ENCODE peak calls at places on chromosomes 1 and 21, in seven cellular contexts. One of them, this sample, is unnamed.

GRCh38 chr1:94922756-94923465 is 4.0 kb downstream of the CNN3 start:
- DNase-seq in osteocyte: no peak
- DNase-seq in GM23338: no peak
- DNase-seq in AG04449: peak; percentile 70
- DNase-seq in nephron progenitor cell: no peak
- DNase-seq in upper lobe of right lung: no peak
- DNase-seq in B cell: no peak
- DNase-seq in this sample: no peak

GRCh38 chr1:247352175-247352574 is 20.5 kb upstream of the ZNF496 start:
- DNase-seq in B cell: no peak
- DNase-seq in upper lobe of right lung: no peak
- DNase-seq in AG04449: no peak
- DNase-seq in GM23338: no peak
- DNase-seq in osteocyte: no peak
- DNase-seq in nephron progenitor cell: no peak
- DNase-seq in this sample: no peak

GRCh38 chr1:208170252-208170651 is 73.9 kb downstream of the PLXNA2 start:
- DNase-seq in AG04449: no peak
- DNase-seq in upper lobe of right lung: peak; percentile 73
- DNase-seq in nephron progenitor cell: no peak
- DNase-seq in B cell: no peak
- DNase-seq in GM23338: no peak
- DNase-seq in osteocyte: peak; percentile 94
- DNase-seq in this sample: no peak

GRCh38 chr1:64686828-64687724 is 57.8 kb upstream of the RAVER2 start:
- DNase-seq in GM23338: peak; percentile 71
- DNase-seq in upper lobe of right lung: no peak
- DNase-seq in AG04449: peak; percentile 16
- DNase-seq in B cell: peak; percentile 57
- DNase-seq in osteocyte: no peak
- DNase-seq in nephron progenitor cell: peak; percentile 18
- DNase-seq in this sample: no peak

GRCh38 chr1:233730809-233731208 is 116.9 kb downstream of the KCNK1 start:
- DNase-seq in GM23338: peak; percentile 83
- DNase-seq in osteocyte: no peak
- DNase-seq in upper lobe of right lung: no peak
- DNase-seq in AG04449: no peak
- DNase-seq in B cell: no peak
- DNase-seq in nephron progenitor cell: peak; percentile 12
- DNase-seq in this sample: no peak

GRCh38 chr1:181159451-181160151 is 71.1 kb downstream of the IER5 start:
- DNase-seq in GM23338: no peak
- DNase-seq in osteocyte: no peak
- DNase-seq in nephron progenitor cell: no peak
- DNase-seq in AG04449: no peak
- DNase-seq in B cell: no peak
- DNase-seq in upper lobe of right lung: no peak
- DNase-seq in this sample: no peak

GRCh38 chr1:180444522-180444921 is 57.9 kb downstream of the ACBD6 start:
- DNase-seq in nephron progenitor cell: no peak
- DNase-seq in GM23338: no peak
- DNase-seq in B cell: no peak
- DNase-seq in upper lobe of right lung: no peak
- DNase-seq in osteocyte: no peak
- DNase-seq in AG04449: no peak
- DNase-seq in this sample: no peak

GRCh38 chr1:196078691-196079090 is 529.5 kb downstream of the KCNT2 start:
- DNase-seq in GM23338: no peak
- DNase-seq in nephron progenitor cell: no peak
- DNase-seq in upper lobe of right lung: no peak
- DNase-seq in B cell: no peak
- DNase-seq in osteocyte: no peak
- DNase-seq in AG04449: no peak
- DNase-seq in this sample: no peak

GRCh38 chr1:33363470-33363861 is 42.6 kb upstream of the A3GALT2 start:
- DNase-seq in osteocyte: no peak
- DNase-seq in upper lobe of right lung: no peak
- DNase-seq in GM23338: no peak
- DNase-seq in B cell: no peak
- DNase-seq in AG04449: no peak
- DNase-seq in nephron progenitor cell: no peak
- DNase-seq in this sample: no peak

GRCh38 chr21:26532208-26532607 is 40.9 kb downstream of the CYYR1 start:
- DNase-seq in upper lobe of right lung: no peak
- DNase-seq in GM23338: no peak
- DNase-seq in AG04449: no peak
- DNase-seq in nephron progenitor cell: no peak
- DNase-seq in B cell: no peak
- DNase-seq in osteocyte: no peak
- DNase-seq in this sample: no peak

GRCh38 chr1:202230939-202231645 is 37.5 kb downstream of the LGR6 start:
- DNase-seq in GM23338: no peak
- DNase-seq in upper lobe of right lung: no peak
- DNase-seq in osteocyte: no peak
- DNase-seq in B cell: no peak
- DNase-seq in AG04449: no peak
- DNase-seq in nephron progenitor cell: no peak
- DNase-seq in this sample: no peak

GRCh38 chr1:33742663-33743062 is 121.2 kb upstream of the HMGB4 start:
- DNase-seq in nephron progenitor cell: no peak
- DNase-seq in upper lobe of right lung: no peak
- DNase-seq in AG04449: no peak
- DNase-seq in osteocyte: peak; percentile 11
- DNase-seq in GM23338: no peak
- DNase-seq in B cell: no peak
- DNase-seq in this sample: no peak

GRCh38 chr1:50936321-50936720 is 23.7 kb downstream of the FAF1 start:
- DNase-seq in AG04449: no peak
- DNase-seq in B cell: no peak
- DNase-seq in osteocyte: no peak
- DNase-seq in GM23338: no peak
- DNase-seq in upper lobe of right lung: no peak
- DNase-seq in nephron progenitor cell: no peak
- DNase-seq in this sample: no peak

GRCh38 chr1:88763649-88764406 is 79.8 kb downstream of the PKN2 start:
- DNase-seq in GM23338: no peak
- DNase-seq in osteocyte: no peak
- DNase-seq in AG04449: peak; percentile 45
- DNase-seq in B cell: no peak
- DNase-seq in nephron progenitor cell: no peak
- DNase-seq in upper lobe of right lung: no peak
- DNase-seq in this sample: no peak

GRCh38 chr1:21901473-21901847 is 35.6 kb downstream of the HSPG2 start:
- DNase-seq in upper lobe of right lung: no peak
- DNase-seq in nephron progenitor cell: no peak
- DNase-seq in osteocyte: no peak
- DNase-seq in GM23338: no peak
- DNase-seq in AG04449: no peak
- DNase-seq in B cell: no peak
- DNase-seq in this sample: no peak

GRCh38 chr1:184930645-184931044 is 43.7 kb downstream of the NIBAN1 start:
- DNase-seq in GM23338: no peak
- DNase-seq in B cell: no peak
- DNase-seq in upper lobe of right lung: no peak
- DNase-seq in AG04449: no peak
- DNase-seq in osteocyte: no peak
- DNase-seq in nephron progenitor cell: no peak
- DNase-seq in this sample: no peak

GRCh38 chr1:111334169-111334568 is 43.5 kb downstream of the CHIA start:
- DNase-seq in upper lobe of right lung: no peak
- DNase-seq in B cell: peak; percentile 68
- DNase-seq in GM23338: peak; percentile 80
- DNase-seq in osteocyte: no peak
- DNase-seq in AG04449: no peak
- DNase-seq in nephron progenitor cell: no peak
- DNase-seq in this sample: peak; percentile 10

GRCh38 chr1:44675186-44675585 is 672 bp downstream of the ARMH1 start:
- DNase-seq in osteocyte: no peak
- DNase-seq in B cell: no peak
- DNase-seq in AG04449: no peak
- DNase-seq in upper lobe of right lung: peak; percentile 44
- DNase-seq in nephron progenitor cell: no peak
- DNase-seq in GM23338: no peak
- DNase-seq in this sample: no peak

GRCh38 chr1:213993929-213994328 is 6.2 kb downstream of the PROX1 start:
- DNase-seq in upper lobe of right lung: no peak
- DNase-seq in GM23338: no peak
- DNase-seq in osteocyte: no peak
- DNase-seq in B cell: no peak
- DNase-seq in nephron progenitor cell: no peak
- DNase-seq in AG04449: no peak
- DNase-seq in this sample: no peak

GRCh38 chr21:44771896-44772525 is 29.6 kb downstream of the UBE2G2 start:
- DNase-seq in GM23338: no peak
- DNase-seq in nephron progenitor cell: no peak
- DNase-seq in B cell: no peak
- DNase-seq in AG04449: no peak
- DNase-seq in osteocyte: no peak
- DNase-seq in upper lobe of right lung: peak; percentile 48
- DNase-seq in this sample: no peak

GRCh38 chr1:47529520-47530098 is 91.8 kb downstream of the FOXD2 start:
- DNase-seq in GM23338: peak; percentile 52
- DNase-seq in osteocyte: no peak
- DNase-seq in nephron progenitor cell: no peak
- DNase-seq in B cell: no peak
- DNase-seq in upper lobe of right lung: no peak
- DNase-seq in AG04449: no peak
- DNase-seq in this sample: no peak
- TF ChIP-seq CTCF in GM23338: peak; percentile 67
- TF ChIP-seq CTCF in osteocyte: peak; percentile 57
- TF ChIP-seq CTCF in nephron progenitor cell: peak; percentile 47
- TF ChIP-seq CTCF in B cell: peak; percentile 66
- TF ChIP-seq CTCF in upper lobe of right lung: peak; percentile 44
- TF ChIP-seq CTCF in AG04449: peak; percentile 8
- TF ChIP-seq CTCF in this sample: peak; percentile 59

GRCh38 chr1:243474384-243474851 is 218.6 kb downstream of the SDCCAG8 start:
- DNase-seq in upper lobe of right lung: no peak
- DNase-seq in GM23338: peak; percentile 76
- DNase-seq in AG04449: no peak
- DNase-seq in B cell: no peak
- DNase-seq in nephron progenitor cell: no peak
- DNase-seq in osteocyte: no peak
- DNase-seq in this sample: no peak
- TF ChIP-seq CTCF in upper lobe of right lung: no peak
- TF ChIP-seq CTCF in GM23338: no peak
- TF ChIP-seq CTCF in AG04449: no peak
- TF ChIP-seq CTCF in B cell: no peak
- TF ChIP-seq CTCF in nephron progenitor cell: no peak
- TF ChIP-seq CTCF in osteocyte: no peak
- TF ChIP-seq CTCF in this sample: no peak

DNA sequence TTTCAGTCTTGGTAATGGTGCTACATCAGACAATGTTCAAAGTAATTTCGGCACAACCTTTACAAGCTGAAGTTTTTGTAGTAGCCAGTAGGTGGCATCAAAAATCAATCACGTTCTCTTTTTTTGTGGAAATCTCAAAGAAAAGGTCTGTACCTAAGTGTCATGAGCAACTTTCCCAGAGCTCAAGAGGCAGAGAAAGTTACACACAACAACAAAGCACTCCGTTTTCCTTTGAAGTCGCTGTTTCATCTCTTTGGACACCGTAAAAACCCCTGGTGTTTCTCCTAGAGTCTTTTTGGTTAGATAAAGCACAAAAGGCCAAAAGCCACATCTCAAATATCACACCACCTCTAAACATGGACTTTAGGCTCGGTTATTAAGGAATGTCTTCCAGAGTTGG is 131.6 kb downstream of the LHX8 start:
- DNase-seq in B cell: peak; percentile 42
- DNase-seq in GM23338: peak; percentile 81
- DNase-seq in AG04449: no peak
- DNase-seq in upper lobe of right lung: no peak
- DNase-seq in nephron progenitor cell: no peak
- DNase-seq in osteocyte: no peak
- DNase-seq in this sample: peak; percentile 12
- TF ChIP-seq CTCF in B cell: peak; percentile 75
- TF ChIP-seq CTCF in GM23338: peak; percentile 66
- TF ChIP-seq CTCF in AG04449: peak; percentile 41
- TF ChIP-seq CTCF in upper lobe of right lung: peak; percentile 55
- TF ChIP-seq CTCF in nephron progenitor cell: peak; percentile 58
- TF ChIP-seq CTCF in osteocyte: peak; percentile 64
- TF ChIP-seq CTCF in this sample: peak; percentile 50

GRCh38 chr1:54305906-54306514 is 100.2 kb downstream of the SSBP3 start:
- DNase-seq in GM23338: no peak
- DNase-seq in osteocyte: no peak
- DNase-seq in B cell: no peak
- DNase-seq in upper lobe of right lung: no peak
- DNase-seq in nephron progenitor cell: no peak
- DNase-seq in AG04449: no peak
- DNase-seq in this sample: no peak
- TF ChIP-seq CTCF in GM23338: no peak
- TF ChIP-seq CTCF in osteocyte: no peak
- TF ChIP-seq CTCF in B cell: no peak
- TF ChIP-seq CTCF in upper lobe of right lung: no peak
- TF ChIP-seq CTCF in nephron progenitor cell: no peak
- TF ChIP-seq CTCF in AG04449: no peak
- TF ChIP-seq CTCF in this sample: no peak

This sample was measured in HFF-Myc.